ENCODE peak calls at places on chromosomes 3 and 15, in four cellular contexts. L is adrenal gland, V is mucosa of descending colon, M is ovary. D is an unnamed sample.
A peak's percentile ranks its signal among the peaks of the same experiment; 100 is the strongest.

GRCh38 chr3:153080778-153081240 is 81.2 kb upstream of the RAP2B start:
- DNase-seq in L (no peak), M (no peak), V (no peak), D (no peak)

GRCh38 chr15:68075764-68076385 is 21.8 kb downstream of the PIAS1 start:
- DNase-seq in M (no peak), V (no peak), L (no peak), D (no peak)

GRCh38 chr3:135516143-135516542 is 449.4 kb upstream of the PPP2R3A start:
- DNase-seq in L (no peak), M (no peak), V (no peak), D (peak; percentile 2)

GRCh38 chr3:52779411-52780297 is 2.3 kb downstream of the ITIH1 start:
- DNase-seq in L (peak; percentile 12), M (peak; percentile 8), V (no peak), D (no peak)

GRCh38 chr3:30607032-30607833 is 832 bp downstream of the TGFBR2 start:
- DNase-seq in L (peak; percentile 71), V (peak; percentile 81), M (peak; percentile 71), D (no peak)

GRCh38 chr3:4505688-4506558 is 12.8 kb downstream of the ITPR1 start:
- DNase-seq in M (no peak), L (no peak), V (no peak), D (no peak)

GRCh38 chr3:4738737-4739274 is 240.4 kb upstream of the BHLHE40 start:
- DNase-seq in L (no peak), M (no peak), V (no peak), D (no peak)

GRCh38 chr15:39587291-39587909 is 6.5 kb downstream of the THBS1 start:
- DNase-seq in L (no peak), V (no peak), M (no peak), D (no peak)

GRCh38 chr15:42172475-42172874 is 16.0 kb upstream of the PLA2G4F start:
- DNase-seq in V (no peak), M (no peak), L (no peak), D (no peak)

GRCh38 chr15:90367578-90367977 is 15.5 kb downstream of the ZNF774 start:
- DNase-seq in V (no peak), M (no peak), L (no peak), D (no peak)

GRCh38 chr3:139718415-139718814 is 40.6 kb upstream of the NMNAT3 start:
- DNase-seq in V (peak; percentile 35), M (peak; percentile 73), L (peak; percentile 53), D (no peak)

GRCh38 chr3:129994883-129995559 is 20.5 kb downstream of the TRH start:
- DNase-seq in M (no peak), L (no peak), V (no peak), D (no peak)

DNA sequence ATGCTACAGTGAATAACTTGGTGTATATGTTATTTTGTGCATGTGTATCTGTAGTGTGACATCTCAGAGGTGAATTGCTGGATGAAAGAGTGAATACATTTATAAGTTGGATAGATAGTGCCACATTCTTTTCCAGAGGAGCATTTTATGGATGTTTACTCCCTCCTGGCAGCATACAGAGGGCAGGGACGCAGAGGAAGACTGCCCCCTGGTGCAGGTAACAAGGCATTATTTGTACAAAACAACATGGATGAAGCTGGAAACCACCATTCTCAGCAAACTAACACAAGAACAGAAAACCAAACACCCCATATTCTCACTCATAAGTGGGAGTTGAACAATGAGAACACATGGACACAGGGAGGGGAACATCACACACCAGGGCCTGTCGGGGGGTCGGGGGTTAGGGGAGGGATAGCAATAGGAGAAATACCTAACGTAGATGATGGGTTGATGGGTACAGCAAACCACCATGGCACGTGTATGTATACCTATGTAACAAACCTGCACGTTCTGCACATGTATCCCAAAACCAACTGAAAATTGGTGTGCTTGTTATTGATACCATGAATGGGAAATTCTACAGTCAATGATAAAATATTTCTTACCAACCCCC is 57.9 kb upstream of the CTXND1 start:
- DNase-seq in L (peak; percentile 36), M (no peak), V (no peak), D (no peak)
- TF ChIP-seq CTCF in L (peak; percentile 53), M (no peak), V (no peak), D (peak; percentile 62)

GRCh38 chr3:42189071-42189470 is 76.9 kb downstream of the CCK start:
- DNase-seq in M (no peak), L (no peak), V (no peak), D (no peak)
- H3K36me3 ChIP-seq in M (no peaks in the 10 kb centered on the region), L (peaks cover 11% of the 10 kb centered on the region), V (peaks cover 3% of the 10 kb centered on the region), D (no peaks in the 10 kb centered on the region)

DNA sequence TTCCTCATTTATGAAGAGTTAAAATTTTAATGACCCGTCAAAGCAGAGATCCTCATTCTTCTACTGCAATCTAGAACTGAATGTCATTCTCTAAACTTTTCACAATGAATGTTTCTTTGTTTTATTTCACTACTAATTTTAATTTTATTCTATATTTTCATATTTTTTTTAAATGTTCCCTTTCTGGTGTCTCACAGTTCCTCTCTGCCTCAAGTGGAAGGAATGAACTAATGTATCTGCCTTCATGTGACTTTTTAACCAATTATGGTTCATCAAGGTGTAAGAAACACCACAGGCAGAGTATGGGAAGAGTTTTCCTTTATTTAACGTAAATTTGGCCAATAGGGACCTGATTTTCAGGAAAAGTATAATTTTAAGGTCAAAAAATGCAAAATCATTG is 441.7 kb downstream of the EPHA6 start:
- DNase-seq in V (no peak), M (no peak), L (no peak), D (no peak)
- TF ChIP-seq CTCF in V (no peak), M (no peak), L (no peak), D (no peak)

DNA sequence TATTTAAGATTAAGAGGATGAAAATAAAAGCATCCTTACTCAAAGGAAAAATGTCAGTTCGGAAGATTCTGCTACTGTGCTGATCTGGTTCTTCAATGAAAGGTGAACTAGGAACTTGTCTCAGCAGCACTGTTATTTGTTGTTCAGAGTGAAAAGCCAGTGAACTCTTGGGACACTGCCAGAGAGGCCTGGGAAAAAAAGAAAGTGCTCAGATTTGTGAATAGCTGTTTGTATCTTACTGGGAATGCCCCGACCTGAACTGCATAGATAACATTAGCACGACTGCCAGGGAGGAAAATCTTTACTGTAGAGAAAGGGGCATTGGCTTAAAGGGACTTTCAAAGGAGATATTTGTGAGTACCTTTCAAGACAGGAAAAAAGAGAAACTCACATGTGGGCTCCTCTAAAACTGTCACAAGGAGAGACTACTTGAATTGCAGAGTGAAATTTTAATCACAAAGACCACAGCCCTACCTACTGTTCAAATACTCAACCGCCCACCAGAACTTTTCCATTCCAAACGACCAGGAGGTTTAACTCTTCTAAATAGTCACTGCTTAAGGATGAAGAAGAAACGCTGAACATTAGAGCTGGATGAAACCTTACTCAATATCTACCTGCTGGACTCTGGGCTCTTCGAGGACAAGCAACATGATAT is 13.6 kb downstream of the TAMM41 start:
- DNase-seq in L (peak; percentile 26), M (no peak), V (no peak), D (no peak)
- H3K36me3 ChIP-seq in L (peaks cover 51% of the 10 kb centered on the region), M (no peaks in the 10 kb centered on the region), V (no peaks in the 10 kb centered on the region), D (peaks cover under 1% of the 10 kb centered on the region)

DNA sequence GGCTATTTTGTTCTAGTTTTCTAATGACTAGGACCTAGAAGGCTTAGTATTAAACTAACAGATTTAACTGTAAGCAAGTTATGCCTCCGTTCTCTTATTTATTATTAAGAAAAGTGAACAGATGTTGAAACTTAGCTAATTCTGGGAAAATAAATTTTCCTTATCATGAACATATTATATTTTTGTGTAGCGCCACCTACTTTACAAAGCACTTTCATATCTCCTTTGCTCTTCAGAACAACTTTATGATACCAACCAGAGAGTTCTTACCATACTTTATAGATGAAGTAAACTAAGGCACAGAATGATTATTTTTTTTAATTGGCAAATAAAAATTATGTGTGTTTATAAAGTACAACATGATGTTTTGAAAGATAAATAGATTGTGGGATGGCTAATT is 59.4 kb downstream of the NME9 start:
- DNase-seq in L (no peak), M (no peak), V (no peak), D (no peak)
- TF ChIP-seq CTCF in L (no peak), M (no peak), V (no peak), D (no peak)

DNA sequence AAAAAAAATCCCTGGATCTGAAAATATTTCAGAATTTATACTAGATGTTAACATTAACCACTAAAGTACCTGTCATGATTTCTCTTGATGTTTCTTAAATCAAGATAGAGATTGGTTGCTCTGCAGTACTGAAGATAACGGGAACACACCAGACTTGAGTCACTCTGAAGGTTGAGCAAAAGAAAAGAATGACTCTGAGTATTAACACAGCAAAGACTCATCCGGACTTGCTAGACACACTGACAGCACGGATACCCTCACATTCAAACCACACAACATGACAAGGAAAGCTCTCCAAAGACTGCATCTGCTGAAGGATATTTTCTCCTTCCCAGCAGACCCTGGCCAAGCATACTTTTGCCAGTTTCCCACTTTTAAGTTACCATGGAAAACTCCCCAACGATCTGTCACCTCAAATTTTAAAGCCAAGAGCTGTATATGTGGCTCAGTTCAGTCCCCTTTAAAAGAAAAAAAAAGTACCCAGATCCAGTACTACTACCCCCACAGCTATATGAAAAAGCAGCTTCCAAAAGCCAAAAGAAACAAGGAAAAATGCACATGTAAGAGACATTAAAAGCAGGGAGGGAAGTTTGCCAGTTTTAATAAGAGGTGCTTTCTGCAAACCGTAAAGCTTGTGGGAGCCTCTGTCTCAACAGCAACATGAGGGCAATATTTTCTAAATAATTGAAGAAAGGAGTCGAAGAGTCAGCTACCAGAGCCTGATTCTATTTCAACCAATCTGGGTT is 8.2 kb downstream of the EOGT start:
- DNase-seq in V (no peak), L (no peak), M (no peak), D (no peak)
- H3K36me3 ChIP-seq in V (no peaks in the 10 kb centered on the region), L (peaks cover 60% of the 10 kb centered on the region), M (no peaks in the 10 kb centered on the region), D (peaks cover 3% of the 10 kb centered on the region)

D was measured in kidney epithelial cell.